ENCODE peak calls at places on chromosomes 11 and 22, in five cellular contexts. One of them, this sample, is unnamed. For H3K36me3 and H3K27me3, the result is how much of the 10 kb centered on the place peaks cover.

GRCh38 chr11:118953265-118953664 is 2.8 kb upstream of the UPK2 start:
- DNase-seq in IMR-90: peak
- DNase-seq in adrenal gland: peak
- DNase-seq in spleen: peak
- DNase-seq in tibial nerve: no peak
- DNase-seq in this sample: no peak

GRCh38 chr11:112253605-112254242 is 6.9 kb downstream of the PLET1 start:
- DNase-seq in IMR-90: no peak
- DNase-seq in adrenal gland: no peak
- DNase-seq in spleen: no peak
- DNase-seq in tibial nerve: no peak
- DNase-seq in this sample: no peak

GRCh38 chr11:8597182-8597581 is 3.2 kb upstream of the STK33 start:
- DNase-seq in IMR-90: peak
- DNase-seq in adrenal gland: no peak
- DNase-seq in spleen: no peak
- DNase-seq in tibial nerve: no peak
- DNase-seq in this sample: no peak

GRCh38 chr11:118282635-118283310 is 18.7 kb upstream of the MPZL2 start:
- DNase-seq in IMR-90: no peak
- DNase-seq in adrenal gland: no peak
- DNase-seq in spleen: no peak
- DNase-seq in tibial nerve: no peak
- DNase-seq in this sample: no peak

GRCh38 chr22:43820671-43821305 is 8.7 kb upstream of the EFCAB6 start:
- DNase-seq in IMR-90: no peak
- DNase-seq in adrenal gland: peak
- DNase-seq in spleen: no peak
- DNase-seq in tibial nerve: no peak
- DNase-seq in this sample: no peak

GRCh38 chr11:45280449-45280848 is 5.7 kb downstream of the SYT13 start:
- DNase-seq in IMR-90: peak
- DNase-seq in adrenal gland: peak
- DNase-seq in spleen: no peak
- DNase-seq in tibial nerve: no peak
- DNase-seq in this sample: no peak

GRCh38 chr11:37509471-37509870 is 911.4 kb upstream of the RAG2 start:
- DNase-seq in IMR-90: no peak
- DNase-seq in adrenal gland: no peak
- DNase-seq in spleen: no peak
- DNase-seq in tibial nerve: no peak
- DNase-seq in this sample: no peak

GRCh38 chr11:70048279-70049024 is 29.7 kb upstream of the ANO1 start:
- DNase-seq in IMR-90: no peak
- DNase-seq in adrenal gland: peak
- DNase-seq in spleen: no peak
- DNase-seq in tibial nerve: no peak
- DNase-seq in this sample: no peak

GRCh38 chr11:1761110-1761856 is 2.4 kb downstream of the CTSD start:
- DNase-seq in IMR-90: no peak
- DNase-seq in adrenal gland: peak
- DNase-seq in spleen: peak
- DNase-seq in tibial nerve: no peak
- DNase-seq in this sample: no peak

GRCh38 chr11:64156235-64157011 is 9.5 kb downstream of the MACROD1 start:
- DNase-seq in IMR-90: no peak
- DNase-seq in adrenal gland: peak
- DNase-seq in spleen: peak
- DNase-seq in tibial nerve: no peak
- DNase-seq in this sample: no peak

GRCh38 chr11:129191649-129192048 is 476 bp downstream of the ARHGAP32 start:
- DNase-seq in IMR-90: no peak
- DNase-seq in adrenal gland: no peak
- DNase-seq in spleen: no peak
- DNase-seq in tibial nerve: no peak
- DNase-seq in this sample: no peak
- H3K4me3 ChIP-seq in IMR-90: no peak
- H3K4me3 ChIP-seq in adrenal gland: no peak
- H3K4me3 ChIP-seq in spleen: no peak
- H3K4me3 ChIP-seq in tibial nerve: no peak
- H3K4me3 ChIP-seq in this sample: no peak

DNA sequence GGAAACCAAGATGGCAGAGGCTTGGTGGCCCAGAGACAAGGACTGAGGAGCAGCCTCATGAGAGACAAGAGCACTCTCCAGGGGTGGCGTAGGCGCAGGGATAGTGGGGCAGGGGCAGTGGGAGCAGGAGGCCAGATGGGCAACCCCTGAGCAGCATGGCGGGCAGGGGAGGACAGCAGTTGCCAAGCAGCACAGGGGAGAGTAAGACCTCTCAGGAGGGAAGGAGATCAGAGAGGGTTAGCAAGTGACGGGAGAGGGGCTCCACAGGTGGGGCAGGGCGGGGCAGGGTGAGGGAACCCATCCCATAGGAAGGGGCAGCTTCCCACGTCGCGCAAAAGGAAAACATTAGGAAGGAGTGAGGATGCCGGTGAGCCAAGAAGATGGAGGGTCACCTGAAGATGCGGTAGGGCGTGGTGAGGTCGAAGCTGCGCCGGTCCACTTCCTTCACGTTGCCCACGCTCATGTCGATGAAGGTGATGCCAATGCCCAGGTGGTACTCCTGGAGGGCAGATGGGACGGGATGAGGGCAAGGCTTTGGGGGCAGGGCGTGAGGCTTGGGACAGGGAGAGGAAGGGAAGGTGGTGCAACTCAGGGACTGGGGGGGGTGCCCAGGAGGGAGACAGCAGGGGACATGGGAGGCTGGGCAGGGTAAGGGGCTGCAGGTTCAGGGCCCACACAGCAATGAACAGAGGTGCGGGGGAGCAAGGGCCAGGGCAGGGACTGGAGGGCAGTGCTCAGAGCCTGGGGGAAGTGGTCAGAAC is 35.4 kb upstream of the PDE2A start:
- DNase-seq in IMR-90: no peak
- DNase-seq in adrenal gland: no peak
- DNase-seq in spleen: no peak
- DNase-seq in tibial nerve: no peak
- DNase-seq in this sample: no peak
- H3K36me3 ChIP-seq in IMR-90: half or more
- H3K36me3 ChIP-seq in adrenal gland: under half
- H3K36me3 ChIP-seq in spleen: half or more
- H3K36me3 ChIP-seq in tibial nerve: under half
- H3K36me3 ChIP-seq in this sample: under half

GRCh38 chr11:44031549-44031948 is 16.2 kb upstream of the ACCSL start:
- DNase-seq in IMR-90: no peak
- DNase-seq in adrenal gland: no peak
- DNase-seq in spleen: no peak
- DNase-seq in tibial nerve: no peak
- DNase-seq in this sample: no peak
- H3K27me3 ChIP-seq in IMR-90: under half
- H3K27me3 ChIP-seq in adrenal gland: under half
- H3K27me3 ChIP-seq in spleen: under half
- H3K27me3 ChIP-seq in tibial nerve: under half
- H3K27me3 ChIP-seq in this sample: under half

GRCh38 chr11:17263803-17264202 is 12.7 kb upstream of the NUCB2 start:
- DNase-seq in IMR-90: peak
- DNase-seq in adrenal gland: no peak
- DNase-seq in spleen: no peak
- DNase-seq in tibial nerve: no peak
- DNase-seq in this sample: no peak

GRCh38 chr11:17267576-17267975 is 9.0 kb upstream of the NUCB2 start:
- DNase-seq in IMR-90: peak
- DNase-seq in adrenal gland: no peak
- DNase-seq in spleen: no peak
- DNase-seq in tibial nerve: no peak
- DNase-seq in this sample: no peak

DNA sequence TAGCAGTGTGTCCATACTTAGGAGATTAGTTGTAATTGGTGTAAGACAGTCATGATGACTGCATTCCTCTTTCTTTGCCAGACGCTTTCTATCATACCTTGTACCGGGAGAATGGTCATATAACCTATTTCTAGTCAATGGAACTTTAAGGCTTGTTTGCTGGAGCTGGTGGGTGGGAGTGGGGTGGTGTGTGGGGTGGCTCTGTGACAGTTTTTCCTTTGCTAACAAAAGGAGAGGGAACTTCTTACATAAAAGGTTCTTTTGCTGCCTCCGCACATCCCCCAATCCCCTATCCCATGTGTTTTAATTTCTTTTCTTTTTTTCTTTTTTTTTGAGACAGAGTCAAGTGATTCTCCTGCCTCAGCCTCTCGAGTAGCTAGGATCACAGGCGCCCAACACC is 9.8 kb upstream of the NUCB2 start:
- DNase-seq in IMR-90: no peak
- DNase-seq in adrenal gland: no peak
- DNase-seq in spleen: no peak
- DNase-seq in tibial nerve: no peak
- DNase-seq in this sample: no peak
- H3K4me3 ChIP-seq in IMR-90: no peak
- H3K4me3 ChIP-seq in adrenal gland: no peak
- H3K4me3 ChIP-seq in spleen: no peak
- H3K4me3 ChIP-seq in tibial nerve: no peak
- H3K4me3 ChIP-seq in this sample: no peak